ENCODE peak calls at places on chromosomes 6 and 20, in four cellular contexts. S is psoas muscle, V is right cardiac atrium, W is stomach. X is an unnamed sample.

GRCh38 chr6:53294095-53294494 is 54.7 kb downstream of the ELOVL5 start:
- DNase-seq in S (no peak), V (no peak), W (no peak), X (no peak)

GRCh38 chr20:1391640-1392442 is 1.0 kb downstream of the FKBP1A start:
- DNase-seq in S (no peak), V (no peak), W (no peak), X (no peak)

GRCh38 chr6:106110167-106110826 is 24.2 kb downstream of the PRDM1 start:
- DNase-seq in S (no peak), V (no peak), W (peak), X (no peak)

GRCh38 chr20:48489046-48489463 is 338.7 kb downstream of the PREX1 start:
- DNase-seq in S (no peak), V (no peak), W (no peak), X (no peak)

GRCh38 chr6:20424679-20425078 is 23.0 kb downstream of the E2F3 start:
- DNase-seq in S (no peak), V (no peak), W (no peak), X (no peak)

GRCh38 chr6:166621114-166621540 is 5.9 kb downstream of the RPS6KA2 start:
- DNase-seq in S (no peak), V (no peak), W (peak), X (no peak)

GRCh38 chr6:124792386-124792785 is 169.9 kb upstream of the RNF217 start:
- DNase-seq in S (no peak), V (no peak), W (no peak), X (no peak)

GRCh38 chr6:24234043-24234442 is 108.0 kb downstream of the NRSN1 start:
- DNase-seq in S (no peak), V (no peak), W (no peak), X (no peak)

GRCh38 chr6:36376742-36377141 is 10.7 kb downstream of the ETV7 start:
- DNase-seq in S (no peak), V (no peak), W (no peak), X (no peak)

GRCh38 chr20:3804781-3805180 is 8.7 kb downstream of the CDC25B start:
- DNase-seq in S (no peak), V (no peak), W (no peak), X (no peak)

GRCh38 chr6:157063176-157063934 is 260.0 kb downstream of the TMEM242 start:
- DNase-seq in S (no peak), V (no peak), W (no peak), X (no peak)

GRCh38 chr6:16711551-16712249 is 49.6 kb downstream of the ATXN1 start:
- DNase-seq in S (no peak), V (no peak), W (no peak), X (no peak)

GRCh38 chr6:37225350-37226169 is 32.0 kb upstream of the TBC1D22B start:
- DNase-seq in S (no peak), V (no peak), W (no peak), X (no peak)

GRCh38 chr6:133837801-133838349 is 51.0 kb upstream of the TCF21 start:
- DNase-seq in S (peak), V (peak), W (peak), X (no peak)

GRCh38 chr6:7910654-7911344 is at the start of gene TXNDC5:
- DNase-seq in S (peak), V (peak), W (peak), X (peak)

GRCh38 chr20:25637247-25637646 is 13.4 kb upstream of the NANP start:
- DNase-seq in S (no peak), V (no peak), W (no peak), X (no peak)

DNA sequence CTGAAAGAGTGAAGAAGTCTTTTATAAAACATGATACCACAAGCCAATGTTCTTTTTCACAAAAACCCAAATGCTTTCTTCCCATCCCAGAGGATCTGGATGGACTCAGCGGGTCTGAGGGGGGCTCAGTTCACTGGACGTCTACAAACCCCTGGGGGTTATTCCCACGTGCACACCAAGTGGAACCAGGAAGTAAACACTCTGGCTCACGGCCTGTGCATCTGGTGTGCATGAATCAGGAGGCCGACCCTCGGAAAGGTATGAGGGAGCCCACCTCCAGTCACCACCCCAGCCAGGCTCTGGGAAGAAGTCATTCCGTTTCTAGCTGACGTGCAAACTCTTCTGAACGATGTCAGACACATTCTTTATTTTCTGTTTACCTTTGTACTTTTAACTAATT is 252.2 kb downstream of the DLL1 start:
- DNase-seq in S (no peak), V (no peak), W (no peak), X (no peak)
- H3K27ac ChIP-seq in S (no peak), V (no peak), W (peak), X (no peak)

DNA sequence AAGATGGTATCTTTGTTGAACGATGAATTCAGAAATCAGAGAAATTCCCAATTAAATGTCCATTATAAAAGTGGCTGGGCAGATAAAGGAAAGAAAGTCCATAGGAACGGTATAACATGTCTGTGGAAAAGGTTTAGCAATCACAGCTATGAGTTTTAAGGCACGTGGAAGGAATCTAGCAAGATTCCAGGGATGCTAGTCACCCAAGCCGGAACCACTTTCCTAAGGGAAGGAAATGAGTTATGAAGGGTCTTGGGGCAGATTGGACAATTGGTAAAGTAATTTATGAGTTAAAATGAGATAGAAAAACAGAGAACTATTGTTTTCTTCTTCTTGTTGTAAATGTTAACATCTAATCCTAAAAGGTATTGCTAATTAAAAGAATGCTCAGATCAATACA is 384.8 kb downstream of the ADGRB3 start:
- DNase-seq in S (no peak), V (no peak), W (no peak), X (no peak)
- H3K27ac ChIP-seq in S (no peak), V (no peak), W (no peak), X (no peak)

GRCh38 chr6:38345586-38345985 is 294.1 kb downstream of the BTBD9 start:
- DNase-seq in S (no peak), V (no peak), W (no peak), X (no peak)
- H3K27ac ChIP-seq in S (no peak), V (no peak), W (no peak), X (no peak)

GRCh38 chr6:151254451-151255081 is 14.8 kb downstream of the AKAP12 start:
- DNase-seq in S (no peak), V (no peak), W (no peak), X (no peak)
- H3K27ac ChIP-seq in S (no peak), V (no peak), W (peak), X (no peak)